ENCODE peak calls at places on chromosomes 4 and X, in four cellular contexts. U is GM20000, X is epithelial cell of esophagus, K is fibroblast of lung. A is an unnamed sample.

GRCh38 chr4:2418652-2419571 is at the start of gene CFAP99:
- DNase-seq in K (peak; percentile 85), U (peak; percentile 99), X (peak; percentile 97), A (peak; percentile 98)

GRCh38 chrX:22952011-22952410 is 47.7 kb upstream of the DDX53 start:
- DNase-seq in U (no peak), K (peak; percentile 56), X (no peak), A (no peak)

GRCh38 chrX:34891391-34891790 is 51.2 kb upstream of the FAM47B start:
- DNase-seq in K (no peak), X (no peak), U (no peak), A (no peak)

GRCh38 chrX:87728024-87728423 is 210.4 kb downstream of the KLHL4 start:
- DNase-seq in U (no peak), K (no peak), X (no peak), A (no peak)

GRCh38 chr4:55395529-55396304 is at the start of gene TMEM165:
- DNase-seq in X (peak; percentile 96), K (peak; percentile 89), U (peak; percentile 95), A (peak; percentile 95)

GRCh38 chr4:123390846-123391456 is 5.6 kb upstream of the SPRY1 start:
- DNase-seq in K (no peak), U (no peak), X (peak; percentile 41), A (no peak)

GRCh38 chr4:86927843-86928395 is 6.9 kb upstream of the AFF1 start:
- DNase-seq in U (no peak), X (peak; percentile 99), K (peak; percentile 97), A (no peak)

GRCh38 chr4:26719954-26720552 is 136.2 kb downstream of the TBC1D19 start:
- DNase-seq in K (peak; percentile 29), U (no peak), X (peak; percentile 31), A (no peak)

GRCh38 chr4:181143241-181143854 is 1099.9 kb upstream of the TENM3 start:
- DNase-seq in K (peak; percentile 62), X (peak; percentile 80), U (peak; percentile 51), A (peak; percentile 44)

GRCh38 chr4:15864771-15865566 is 73.6 kb downstream of the FGFBP1 start:
- DNase-seq in K (peak; percentile 81), U (no peak), X (no peak), A (no peak)

GRCh38 chr4:142035556-142035955 is 399.2 kb downstream of the IL15 start:
- DNase-seq in X (no peak), K (peak; percentile 51), U (no peak), A (no peak)
- TF ChIP-seq CTCF in X (no peak), K (no peak), U (no peak), A (no peak)

DNA sequence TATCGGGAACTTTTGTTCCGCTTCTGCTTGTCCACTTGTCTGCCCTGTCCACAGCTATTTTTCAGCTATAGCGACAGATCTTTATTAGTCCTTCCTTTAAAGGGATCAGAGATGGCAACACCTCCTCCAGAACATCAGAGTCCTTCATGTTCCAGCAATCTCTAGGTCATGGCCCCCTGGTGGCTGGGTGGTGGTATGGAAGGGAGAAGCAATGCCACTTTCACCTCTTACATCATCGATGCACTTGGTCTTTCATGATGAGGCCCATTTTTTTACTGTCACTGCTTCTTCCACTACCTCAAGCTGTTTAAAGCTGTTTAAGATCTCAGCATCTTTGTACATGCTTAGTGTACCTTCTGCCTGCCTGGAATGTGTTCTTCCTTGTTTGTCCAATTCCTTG is 106.7 kb downstream of the ARHGAP6 start:
- DNase-seq in K (no peak), X (no peak), U (peak; percentile 3), A (peak; percentile 24)
- TF ChIP-seq CTCF in K (peak; percentile 29), X (peak; percentile 29), U (no peak), A (no peak)

DNA sequence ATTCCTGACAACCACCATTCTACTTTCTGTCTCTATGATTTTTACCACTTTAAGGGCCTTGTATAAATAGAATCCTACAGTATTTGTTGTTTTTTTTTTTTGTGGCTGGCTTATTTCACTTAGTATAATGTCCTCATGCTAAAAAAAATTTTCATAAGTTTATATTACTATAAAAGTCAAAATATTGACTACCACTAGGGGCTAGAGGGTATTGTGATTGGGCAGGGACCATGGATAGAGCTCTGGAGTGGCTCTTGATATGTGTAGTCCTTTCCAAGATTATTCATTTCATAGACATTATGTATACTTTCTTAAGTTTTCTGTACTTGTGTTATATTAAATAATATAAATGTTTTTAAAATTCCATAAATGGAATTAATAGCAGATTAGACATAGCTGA is 34.6 kb downstream of the MYOZ2 start:
- DNase-seq in K (no peak), U (no peak), X (no peak), A (no peak)
- TF ChIP-seq CTCF in K (no peak), U (no peak), X (no peak), A (no peak)

DNA sequence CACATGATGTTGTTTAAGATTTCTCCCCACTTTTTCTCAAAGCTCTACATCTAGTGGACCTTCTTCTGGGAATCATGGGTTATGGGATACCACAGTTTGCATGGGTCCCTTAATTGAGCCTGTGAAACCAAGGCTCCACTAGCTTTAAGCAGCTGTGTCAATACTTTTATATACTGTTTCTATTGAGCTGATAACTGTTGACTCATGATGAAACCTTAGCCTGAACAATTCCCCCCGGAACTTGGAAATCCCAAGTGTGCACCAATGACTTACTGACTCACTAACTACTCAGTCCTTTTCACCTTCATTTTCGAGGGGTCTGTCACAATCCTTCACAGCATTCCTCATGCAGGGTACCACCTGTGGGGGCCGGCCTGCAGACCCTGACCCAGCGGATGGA is 12.7 kb upstream of the SPIN4 start:
- DNase-seq in X (no peak), U (no peak), K (no peak), A (no peak)
- TF ChIP-seq CTCF in X (no peak), U (no peak), K (no peak), A (no peak)

DNA sequence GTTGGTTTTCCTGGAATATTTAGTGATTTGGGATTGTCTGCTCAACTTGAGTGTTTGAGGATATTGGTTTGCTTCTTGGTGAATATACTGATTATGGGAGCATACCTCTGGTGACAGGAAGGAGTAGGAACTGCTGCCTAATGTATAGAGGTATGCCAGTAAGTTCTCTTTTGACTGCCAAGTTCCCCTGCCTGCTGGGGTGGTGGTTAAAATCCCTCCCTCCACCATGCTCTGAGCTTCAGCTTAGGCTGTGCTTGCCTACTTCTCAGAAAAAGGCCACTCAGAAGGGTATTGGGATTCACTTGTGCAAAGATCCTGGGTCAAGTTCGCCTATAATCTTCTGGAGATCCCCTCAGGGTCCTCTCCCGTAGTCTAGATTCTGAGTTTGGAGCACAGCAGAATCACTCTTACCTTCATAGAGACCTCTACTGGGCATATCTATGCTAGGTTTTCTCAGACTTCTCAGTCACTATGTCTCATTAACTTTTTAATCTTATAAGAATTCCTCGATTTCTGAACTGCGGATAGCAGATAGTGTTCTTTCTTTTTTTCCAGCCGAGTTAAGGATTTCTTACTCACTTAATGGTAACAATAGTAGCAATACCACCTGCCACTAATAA is 44.7 kb upstream of the DCK start:
- DNase-seq in K (no peak), U (no peak), X (no peak), A (peak; percentile 31)
- TF ChIP-seq CTCF in K (no peak), U (peak; percentile 6), X (peak; percentile 11), A (no peak)

DNA sequence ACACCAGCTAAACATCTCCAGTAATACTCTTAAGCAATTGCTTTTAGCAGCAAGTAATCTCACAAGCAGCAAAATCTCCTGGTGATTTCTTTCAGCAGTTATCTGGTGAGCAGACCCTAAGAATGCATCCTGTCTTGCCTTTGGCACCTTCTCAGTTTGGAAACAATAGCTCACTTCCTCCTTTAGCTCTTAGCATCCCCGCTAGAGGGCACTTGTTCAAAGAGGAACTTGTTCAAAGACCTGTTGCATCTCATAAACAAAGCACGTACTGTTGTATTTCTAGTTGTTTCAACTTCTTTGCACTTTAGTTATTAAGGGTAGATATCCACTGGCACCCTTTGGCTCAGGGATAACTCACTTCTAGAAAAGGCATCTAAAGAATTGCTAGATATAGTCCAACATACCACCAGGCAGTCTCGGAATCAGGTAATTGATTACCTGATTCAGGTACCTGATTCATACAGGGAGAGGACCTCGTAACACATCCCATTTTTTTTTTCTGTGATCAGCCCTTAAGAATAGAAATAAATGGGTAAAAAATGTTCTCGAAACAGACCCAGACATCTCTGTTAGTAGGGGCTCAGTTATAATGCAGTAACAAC is 81.9 kb upstream of the QRFPR start:
- DNase-seq in X (peak; percentile 78), U (peak; percentile 35), K (peak; percentile 69), A (peak; percentile 26)
- TF ChIP-seq CTCF in X (peak; percentile 91), U (peak; percentile 63), K (peak; percentile 85), A (peak; percentile 69)

GRCh38 chr4:149923736-149924135 is 108.1 kb upstream of the IQCM start:
- DNase-seq in X (no peak), K (no peak), U (no peak), A (no peak)
- TF ChIP-seq CTCF in X (no peak), K (no peak), U (no peak), A (no peak)

DNA sequence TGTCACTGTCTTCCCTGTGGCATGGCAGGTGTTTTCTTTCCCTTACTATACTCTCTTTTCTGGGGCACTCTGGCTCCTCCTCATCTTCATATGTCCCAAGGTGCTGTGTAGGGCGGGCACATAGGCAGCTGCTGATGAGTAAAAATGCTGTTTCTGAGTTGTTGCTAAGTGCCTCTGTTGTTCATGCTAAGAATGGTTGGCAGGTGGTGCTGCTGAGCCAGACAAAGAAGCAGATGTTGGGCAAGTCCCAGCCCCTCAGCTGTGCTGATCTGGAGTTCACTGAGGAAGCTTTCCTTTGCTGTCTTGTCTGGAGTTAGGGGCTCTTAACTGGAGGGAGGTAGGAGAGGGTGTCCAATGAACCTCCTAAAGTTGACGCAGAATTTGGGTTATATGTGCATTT is 40.6 kb downstream of the HADH start:
- DNase-seq in U (peak; percentile 66), K (peak; percentile 64), X (peak; percentile 77), A (peak; percentile 76)
- TF ChIP-seq CTCF in U (peak; percentile 75), K (peak; percentile 66), X (peak; percentile 63), A (peak; percentile 84)

GRCh38 chrX:55754861-55755294 is 37.3 kb downstream of the RRAGB start:
- DNase-seq in X (peak; percentile 48), U (peak; percentile 53), K (no peak), A (peak; percentile 28)
- TF ChIP-seq CTCF in X (no peak), U (no peak), K (no peak), A (no peak)

GRCh38 chrX:120308959-120309872 is 2.0 kb downstream of the TMEM255A start:
- DNase-seq in X (peak; percentile 77), U (peak; percentile 48), K (peak; percentile 76), A (peak; percentile 60)
- TF ChIP-seq CTCF in X (peak; percentile 61), U (peak; percentile 52), K (peak; percentile 32), A (peak; percentile 64)